ENCODE peak calls at places on chromosomes 7 and 10, in five cellular contexts. Y is fibroblast of lung; F is CD8-positive, alpha-beta memory T cell; G is astrocyte; E is mucosa of descending colon. N is an unnamed sample. For H3K36me3, the result is how much of the 10 kb centered on the place peaks cover.

GRCh38 chr7:29639887-29640600 is 76.4 kb downstream of the PRR15 start:
- DNase-seq in Y (no peak), F (no peak), G (no peak), E (no peak), N (no peak)

GRCh38 chr7:149093228-149093627 is 2.7 kb upstream of the ZNF786 start:
- DNase-seq in Y (no peak), F (no peak), G (no peak), E (no peak), N (no peak)

GRCh38 chr10:86288695-86289576 is 77.7 kb downstream of the GRID1 start:
- DNase-seq in Y (no peak), F (no peak), G (no peak), E (no peak), N (no peak)

GRCh38 chr10:50388181-50388580 is 136.9 kb upstream of the ASAH2 start:
- DNase-seq in Y (no peak), F (no peak), G (no peak), E (no peak), N (no peak)

GRCh38 chr7:2025188-2025587 is 207.6 kb downstream of the MAD1L1 start:
- DNase-seq in Y (no peak), F (no peak), G (no peak), E (no peak), N (no peak)

GRCh38 chr10:71920540-71921318 is 43.5 kb upstream of the CHST3 start:
- DNase-seq in Y (peak), F (no peak), G (peak), E (peak), N (no peak)

GRCh38 chr7:117124585-117125220 is 171.4 kb downstream of the ST7 start:
- DNase-seq in Y (peak), F (no peak), G (peak), E (peak), N (peak)

GRCh38 chr10:112352044-112352443 is 21.9 kb upstream of the ACSL5 start:
- DNase-seq in Y (no peak), F (no peak), G (no peak), E (no peak), N (no peak)

GRCh38 chr10:59625842-59626522 is 83.7 kb downstream of the SLC16A9 start:
- DNase-seq in Y (peak), F (peak), G (peak), E (no peak), N (no peak)

DNA sequence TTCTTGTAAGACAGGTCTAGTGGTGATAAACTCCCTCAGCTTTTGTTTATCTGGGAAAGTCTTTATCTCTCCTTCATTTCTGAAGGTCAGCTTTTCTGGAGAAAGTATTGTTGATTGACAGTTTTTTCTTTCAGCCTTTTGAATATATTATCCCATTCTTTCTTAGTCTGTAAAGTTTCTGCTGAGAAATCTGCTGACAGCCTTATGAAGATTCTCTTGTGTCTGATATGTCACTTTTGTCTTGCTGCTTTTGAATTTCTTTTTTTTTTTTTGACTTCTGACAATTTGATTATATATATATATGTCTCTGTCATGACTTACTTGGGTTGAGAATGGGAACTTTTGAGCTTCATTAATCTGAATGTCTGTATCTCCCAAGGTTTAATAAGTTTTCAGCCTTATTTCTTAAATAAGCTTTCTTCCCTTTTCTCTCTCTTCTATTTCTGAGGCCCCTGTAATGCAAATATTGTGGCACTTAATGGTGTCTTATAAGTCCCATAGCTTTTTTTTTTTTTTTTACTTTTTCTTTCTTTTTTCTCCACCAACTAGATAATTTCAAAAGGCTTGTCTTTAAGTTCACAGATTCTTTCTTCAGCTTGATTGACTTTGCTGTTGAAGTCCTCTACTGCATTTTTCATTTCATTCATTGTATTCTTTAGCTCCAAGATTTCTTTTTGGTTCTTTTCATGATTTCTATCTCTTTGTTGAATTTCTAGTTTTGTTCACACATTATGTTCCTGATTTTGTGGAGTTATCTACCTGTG is 81.4 kb upstream of the IL6 start:
- DNase-seq in Y (no peak), F (no peak), G (no peak), E (no peak), N (no peak)
- H3K36me3 ChIP-seq in Y (under half), F (under half), G (under half), E (under half), N (under half)

DNA sequence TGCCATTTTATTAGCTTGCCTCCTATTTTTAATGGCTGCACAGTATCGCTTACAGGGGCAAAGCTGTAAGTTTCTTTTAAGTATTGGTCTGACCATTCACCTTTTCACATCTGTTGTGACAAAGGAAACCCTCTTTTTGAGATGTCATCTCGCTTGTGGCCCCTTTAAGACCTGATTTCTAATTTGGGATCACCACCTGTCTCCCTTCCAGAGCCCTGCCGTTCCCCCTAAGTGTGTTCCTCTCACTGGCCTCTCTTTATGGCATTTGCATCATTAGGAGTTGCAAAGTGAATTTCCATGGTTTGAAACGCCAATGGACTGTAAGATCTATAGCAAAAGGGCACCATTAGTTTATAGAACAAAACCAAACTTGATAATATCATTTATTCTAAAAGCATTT is 1.4 kb downstream of the EPDR1 start:
- DNase-seq in Y (no peak), F (no peak), G (no peak), E (no peak), N (no peak)
- H3K4me3 ChIP-seq in Y (no peak), F (no peak), G (peak), E (no peak), N (peak)

GRCh38 chr10:79390057-79390456 is 42.8 kb downstream of the PPIF start:
- DNase-seq in Y (no peak), F (no peak), G (no peak), E (no peak), N (no peak)
- H3K36me3 ChIP-seq in Y (under half), F (under half), G (under half), E (under half), N (half or more)

GRCh38 chr10:21505711-21506278 is 19.7 kb downstream of the SKIDA1 start:
- DNase-seq in Y (no peak), F (no peak), G (no peak), E (no peak), N (no peak)

GRCh38 chr10:21507066-21507669 is 18.3 kb downstream of the SKIDA1 start:
- DNase-seq in Y (no peak), F (no peak), G (no peak), E (no peak), N (no peak)

GRCh38 chr10:21508987-21509334 is 16.5 kb downstream of the SKIDA1 start:
- DNase-seq in Y (no peak), F (no peak), G (no peak), E (no peak), N (no peak)

GRCh38 chr10:21503580-21503979 is 21.9 kb downstream of the SKIDA1 start:
- DNase-seq in Y (no peak), F (no peak), G (no peak), E (no peak), N (no peak)

GRCh38 chr10:21506351-21506750 is 19.1 kb downstream of the SKIDA1 start:
- DNase-seq in Y (no peak), F (no peak), G (no peak), E (no peak), N (no peak)
- H3K4me3 ChIP-seq in Y (no peak), F (no peak), G (no peak), E (no peak), N (no peak)

GRCh38 chr7:110677405-110677804 is 413.5 kb upstream of the LRRN3 start:
- DNase-seq in Y (no peak), F (no peak), G (no peak), E (no peak), N (no peak)

GRCh38 chr7:110676785-110677184 is 414.1 kb upstream of the LRRN3 start:
- DNase-seq in Y (no peak), F (no peak), G (no peak), E (no peak), N (no peak)

GRCh38 chr7:110673148-110673547 is 417.8 kb upstream of the LRRN3 start:
- DNase-seq in Y (no peak), F (no peak), G (no peak), E (no peak), N (no peak)

GRCh38 chr7:110675383-110676103 is 415.4 kb upstream of the LRRN3 start:
- DNase-seq in Y (no peak), F (no peak), G (no peak), E (no peak), N (no peak)
- H3K36me3 ChIP-seq in Y (under half), F (under half), G (under half), E (under half), N (under half)

GRCh38 chr10:27153325-27153724 is 859 bp downstream of the YME1L1 start:
- DNase-seq in Y (no peak), F (no peak), G (no peak), E (no peak), N (no peak)

GRCh38 chr10:27155073-27155754 is at the start of gene MASTL:
- DNase-seq in Y (peak), F (peak), G (peak), E (peak), N (peak)

GRCh38 chr10:27158421-27158820 is 3.3 kb downstream of the MASTL start:
- DNase-seq in Y (no peak), F (no peak), G (peak), E (no peak), N (no peak)

GRCh38 chr10:27153855-27154198 is 357 bp downstream of the YME1L1 start:
- DNase-seq in Y (peak), F (no peak), G (peak), E (no peak), N (no peak)

DNA sequence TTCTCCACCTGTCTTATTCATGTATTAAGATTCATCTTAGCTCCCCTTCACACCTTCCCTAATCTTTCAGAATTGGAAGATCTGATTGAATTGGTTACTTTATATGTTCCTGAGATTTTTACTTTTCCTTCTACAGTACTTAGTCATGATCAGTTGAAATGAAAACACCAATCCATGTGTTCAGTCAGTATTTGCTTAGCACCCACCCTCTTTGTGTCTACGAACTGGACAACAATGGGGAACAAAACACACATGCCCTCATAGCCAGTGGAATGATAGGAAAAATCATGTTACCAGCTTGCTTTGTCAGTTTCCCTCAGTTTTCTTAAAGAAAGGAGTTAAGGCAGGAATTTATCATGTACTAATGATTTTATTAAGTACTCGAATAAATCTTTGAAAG is 2.0 kb downstream of the MASTL start:
- DNase-seq in Y (no peak), F (no peak), G (no peak), E (no peak), N (no peak)
- H3K4me3 ChIP-seq in Y (no peak), F (no peak), G (peak), E (no peak), N (no peak)

GRCh38 chr7:159009951-159010350 is 134.7 kb downstream of the VIPR2 start:
- DNase-seq in Y (no peak), F (no peak), G (no peak), E (peak), N (no peak)
- H3K36me3 ChIP-seq in Y (under half), F (under half), G (under half), E (under half), N (under half)

GRCh38 chr10:120980316-120980975 is 129.3 kb downstream of the WDR11 start:
- DNase-seq in Y (no peak), F (no peak), G (no peak), E (no peak), N (no peak)
- H3K4me3 ChIP-seq in Y (no peak), F (no peak), G (no peak), E (no peak), N (no peak)

N was measured in ascending aorta.